ENCODE peak calls at places on chromosomes 6 and 20, in six cellular contexts. X is WERI-Rb-1, F is cardiac muscle cell, V is K562, J is AG09309, P is bronchial epithelial cell. E is an unnamed sample.

GRCh38 chr6:3739311-3739897 is 12.1 kb downstream of the PXDC1 start:
- DNase-seq in J (no peak), F (no peak), V (no peak), X (no peak), P (no peak), E (no peak)

GRCh38 chr6:114049367-114049966 is 78.5 kb upstream of the HDAC2 start:
- DNase-seq in J (no peak), P (peak), V (no peak), F (no peak), X (no peak), E (no peak)

GRCh38 chr20:51480507-51481270 is 61.8 kb downstream of the NFATC2 start:
- DNase-seq in X (no peak), V (no peak), J (no peak), F (no peak), P (no peak), E (no peak)

GRCh38 chr6:37033255-37033654 is 27.8 kb downstream of the FGD2 start:
- DNase-seq in F (no peak), P (peak), V (peak), J (no peak), X (no peak), E (no peak)

GRCh38 chr6:144782634-144783033 is 497.5 kb downstream of the UTRN start:
- DNase-seq in J (no peak), X (no peak), P (no peak), V (no peak), F (no peak), E (no peak)

GRCh38 chr20:63596423-63596822 is 22.4 kb upstream of the HELZ2 start:
- DNase-seq in X (no peak), V (no peak), J (no peak), F (no peak), P (no peak), E (no peak)

GRCh38 chr20:50504231-50504823 is 5.9 kb upstream of the PTPN1 start:
- DNase-seq in F (peak), J (no peak), V (peak), P (no peak), X (no peak), E (no peak)

GRCh38 chr20:38727602-38728236 is 3.4 kb downstream of the SLC32A1 start:
- DNase-seq in F (no peak), X (no peak), J (no peak), P (no peak), V (no peak), E (no peak)

GRCh38 chr20:61923371-61924166 is 142.1 kb downstream of the TAF4 start:
- DNase-seq in F (no peak), X (no peak), P (no peak), V (no peak), J (no peak), E (no peak)

GRCh38 chr6:98295776-98296175 is 538.6 kb upstream of the POU3F2 start:
- DNase-seq in P (no peak), X (no peak), F (no peak), J (no peak), V (no peak), E (no peak)

GRCh38 chr6:142802124-142802523 is 142.9 kb downstream of the HIVEP2 start:
- DNase-seq in J (peak), X (no peak), V (no peak), P (peak), F (peak), E (peak)

GRCh38 chr6:118645395-118645794 is 6.0 kb downstream of the CEP85L start:
- DNase-seq in X (no peak), P (no peak), V (no peak), J (no peak), F (no peak), E (peak)

GRCh38 chr6:133887478-133887877 is 1.4 kb upstream of the TCF21 start:
- DNase-seq in P (no peak), X (no peak), J (no peak), V (no peak), F (no peak), E (no peak)

GRCh38 chr20:49982072-49982345 is 771 bp upstream of the SNAI1 start:
- DNase-seq in X (no peak), F (no peak), P (no peak), V (no peak), J (no peak), E (no peak)

GRCh38 chr6:155075938-155076337 is 80.8 kb downstream of the TIAM2 start:
- DNase-seq in F (no peak), V (no peak), P (no peak), X (no peak), J (no peak), E (no peak)

GRCh38 chr6:119349341-119350201 is at the start of gene MAN1A1:
- DNase-seq in F (peak), P (peak), X (peak), J (peak), V (peak), E (peak)

GRCh38 chr6:55319961-55320690 is 7.1 kb upstream of the GFRAL start:
- DNase-seq in V (no peak), X (no peak), J (no peak), F (no peak), P (no peak), E (no peak)

GRCh38 chr20:34017610-34018009 is 23.9 kb downstream of the RALY start:
- DNase-seq in J (peak), F (peak), P (peak), V (no peak), X (no peak), E (no peak)

GRCh38 chr6:130996635-130997034 is 66.4 kb downstream of the EPB41L2 start:
- DNase-seq in F (no peak), J (no peak), P (no peak), V (no peak), X (no peak), E (no peak)

GRCh38 chr20:382291-383115 is 1.9 kb downstream of the TRIB3 start:
- DNase-seq in F (no peak), V (no peak), J (no peak), P (peak), X (no peak), E (no peak)

GRCh38 chr6:5525209-5525608 is 263.9 kb downstream of the FARS2 start:
- DNase-seq in X (no peak), P (peak), V (no peak), J (peak), F (peak), E (peak)

GRCh38 chr6:108690326-108691000 is 129.7 kb downstream of the FOXO3 start:
- DNase-seq in X (no peak), F (peak), J (no peak), P (peak), V (no peak), E (peak)

GRCh38 chr6:129641344-129641743 is 68.6 kb downstream of the ARHGAP18 start:
- DNase-seq in J (no peak), P (peak), X (no peak), F (peak), V (no peak), E (peak)

GRCh38 chr6:133314951-133315350 is 73.8 kb downstream of the EYA4 start:
- DNase-seq in F (no peak), V (no peak), X (no peak), P (no peak), J (no peak), E (no peak)

GRCh38 chr20:14553774-14554524 is 216.5 kb upstream of the FLRT3 start:
- DNase-seq in J (no peak), V (no peak), X (no peak), F (peak), P (no peak), E (no peak)

GRCh38 chr6:11189865-11190624 is 42.4 kb downstream of the NEDD9 start:
- DNase-seq in J (no peak), X (no peak), F (no peak), P (no peak), V (no peak), E (no peak)

GRCh38 chr6:170317718-170318117 is 11.2 kb downstream of the FAM120B start:
- DNase-seq in F (no peak), P (no peak), X (no peak), J (no peak), V (no peak), E (no peak)

GRCh38 chr6:137866914-137867684 is at the start of gene TNFAIP3:
- DNase-seq in V (peak), F (peak), P (peak), X (peak), J (peak), E (peak)

GRCh38 chr6:42259841-42260395 is 42.3 kb upstream of the MRPS10 start:
- DNase-seq in F (no peak), X (no peak), V (no peak), J (no peak), P (no peak), E (no peak)

GRCh38 chr6:170178561-170179477 is 112.1 kb downstream of the DLL1 start:
- DNase-seq in P (peak), J (peak), F (peak), X (no peak), V (no peak), E (peak)

GRCh38 chr6:142686719-142686996 is 258.3 kb downstream of the HIVEP2 start:
- DNase-seq in F (no peak), P (no peak), J (no peak), V (no peak), X (no peak), E (no peak)

GRCh38 chr6:134482585-134483346 is 164.9 kb upstream of the SGK1 start:
- DNase-seq in J (no peak), P (no peak), X (no peak), V (no peak), F (peak), E (no peak)

GRCh38 chr6:25935953-25936352 is 5.5 kb upstream of the SLC17A2 start:
- DNase-seq in J (no peak), P (no peak), F (no peak), X (no peak), V (no peak), E (no peak)

GRCh38 chr6:13217206-13217905 is 111.0 kb downstream of the TBC1D7 start:
- DNase-seq in J (no peak), F (peak), X (no peak), P (peak), V (no peak), E (no peak)

GRCh38 chr20:1034420-1034799 is 32.3 kb upstream of the RSPO4 start:
- DNase-seq in F (no peak), X (no peak), V (no peak), P (peak), J (no peak), E (no peak)

GRCh38 chr20:39660251-39660650 is 698.1 kb downstream of the DHX35 start:
- DNase-seq in V (no peak), X (no peak), P (peak), F (peak), J (no peak), E (peak)

GRCh38 chr6:122692175-122692598 is 82.0 kb downstream of the PKIB start:
- DNase-seq in F (no peak), J (peak), X (no peak), V (no peak), P (no peak), E (no peak)

GRCh38 chr6:158205220-158205944 is 37.2 kb downstream of the GTF2H5 start:
- DNase-seq in V (peak), P (no peak), F (no peak), X (peak), J (no peak), E (no peak)
- TF ChIP-seq CTCF in V (peak), P (peak), F (peak), X (peak), J (peak), E (peak)

DNA sequence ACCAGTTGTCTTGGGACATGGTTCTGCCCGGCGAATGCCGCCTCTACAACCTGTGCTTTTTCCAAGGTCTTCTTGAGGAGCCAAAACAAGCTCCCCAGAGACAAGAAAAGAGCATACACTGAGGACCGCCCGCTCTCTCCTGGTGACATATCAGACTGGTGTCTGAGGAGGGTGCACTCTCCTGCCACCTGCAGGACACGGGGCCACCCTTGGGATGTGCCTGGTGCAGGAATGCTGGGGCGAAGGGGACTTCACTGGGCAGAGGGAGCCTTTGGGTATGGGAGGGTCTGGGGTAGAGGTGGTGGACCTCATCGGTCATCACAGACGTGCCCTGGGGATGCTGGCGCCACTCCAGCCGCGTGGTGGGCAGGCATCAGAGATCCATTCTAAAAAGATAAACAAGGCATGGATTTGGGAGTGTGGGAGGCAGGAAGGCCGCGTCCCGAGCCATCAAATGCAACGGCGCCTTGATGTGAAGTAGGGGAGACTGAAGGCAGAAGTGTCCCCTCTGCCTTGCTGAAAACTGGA is 163.3 kb downstream of the CD83 start:
- DNase-seq in X (peak), V (peak), F (no peak), P (no peak), J (no peak), E (no peak)
- TF ChIP-seq CTCF in X (peak), V (peak), F (no peak), P (no peak), J (no peak), E (no peak)

DNA sequence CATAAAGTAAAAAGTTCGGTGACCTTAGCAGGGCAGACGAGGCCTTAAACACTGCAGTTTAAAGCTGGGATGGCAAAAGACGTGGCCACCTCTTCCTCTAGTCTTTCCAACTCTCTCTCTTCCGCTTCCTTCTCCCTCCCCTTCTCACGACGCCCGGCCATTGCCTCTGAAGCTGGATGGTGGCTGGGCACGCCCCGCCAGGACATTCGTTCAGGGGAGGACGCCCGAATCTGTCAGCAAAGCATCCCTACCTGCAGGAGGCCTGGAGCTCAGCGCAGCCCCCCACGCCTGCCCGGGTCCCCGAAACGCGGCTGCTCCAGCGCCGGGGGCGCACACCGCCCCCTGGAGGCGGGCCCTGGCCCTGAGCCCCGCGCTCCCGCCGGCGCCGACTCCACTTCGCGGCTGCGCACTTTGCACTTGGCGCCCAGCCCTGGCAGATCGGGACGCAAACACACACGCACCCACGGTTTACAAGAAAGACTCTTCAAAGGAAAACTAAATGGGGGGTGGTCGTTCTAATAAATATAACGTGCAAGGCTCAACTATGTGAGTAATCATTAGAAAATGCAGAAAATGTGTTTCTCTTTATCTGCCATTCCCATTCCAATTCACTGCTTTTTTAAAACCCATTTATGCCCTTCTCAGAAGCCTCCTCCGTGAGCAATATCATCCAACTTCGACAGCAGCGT is 54.7 kb upstream of the FOXC1 start:
- DNase-seq in V (no peak), X (peak), J (no peak), F (peak), P (no peak), E (peak)
- TF ChIP-seq CTCF in V (peak), X (peak), J (peak), F (peak), P (peak), E (peak)

DNA sequence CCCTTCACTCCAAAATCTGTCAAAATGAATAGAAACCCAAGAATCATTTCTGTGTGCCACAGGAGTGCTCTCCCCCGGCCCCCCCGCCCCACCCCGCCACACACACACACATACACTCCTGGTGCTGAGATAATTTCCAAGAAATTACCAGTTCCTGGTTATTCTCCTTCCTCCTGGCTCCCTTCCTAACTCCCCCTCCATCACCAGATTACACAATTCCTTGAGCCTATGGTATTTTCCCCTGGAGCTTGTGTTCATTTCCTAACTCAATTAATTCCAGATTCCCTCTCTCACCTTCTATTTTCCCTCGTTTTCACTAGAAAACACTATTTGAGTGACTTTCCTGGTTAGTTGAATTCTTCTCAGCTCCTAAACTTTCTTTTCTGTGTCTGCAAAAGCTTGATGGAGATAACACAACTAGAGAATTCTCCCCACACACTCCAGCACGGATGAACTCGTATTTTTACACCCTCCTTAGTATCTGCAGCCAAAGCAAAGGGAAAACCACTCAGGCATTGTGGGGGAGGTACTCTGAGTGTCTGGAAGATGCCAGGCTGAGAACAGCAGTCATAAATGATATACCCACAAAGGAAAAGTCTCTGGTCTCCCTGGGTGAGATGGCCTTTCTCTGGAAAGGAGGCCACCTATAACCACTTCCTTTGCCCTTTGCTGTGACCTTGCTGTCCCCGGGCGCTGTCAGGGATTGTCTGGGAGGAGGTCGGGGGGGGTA is 1.9 kb upstream of the SLC24A3 start:
- DNase-seq in P (peak), V (no peak), J (peak), F (peak), X (no peak), E (peak)
- TF ChIP-seq CTCF in P (no peak), V (no peak), J (no peak), F (no peak), X (no peak), E (no peak)

DNA sequence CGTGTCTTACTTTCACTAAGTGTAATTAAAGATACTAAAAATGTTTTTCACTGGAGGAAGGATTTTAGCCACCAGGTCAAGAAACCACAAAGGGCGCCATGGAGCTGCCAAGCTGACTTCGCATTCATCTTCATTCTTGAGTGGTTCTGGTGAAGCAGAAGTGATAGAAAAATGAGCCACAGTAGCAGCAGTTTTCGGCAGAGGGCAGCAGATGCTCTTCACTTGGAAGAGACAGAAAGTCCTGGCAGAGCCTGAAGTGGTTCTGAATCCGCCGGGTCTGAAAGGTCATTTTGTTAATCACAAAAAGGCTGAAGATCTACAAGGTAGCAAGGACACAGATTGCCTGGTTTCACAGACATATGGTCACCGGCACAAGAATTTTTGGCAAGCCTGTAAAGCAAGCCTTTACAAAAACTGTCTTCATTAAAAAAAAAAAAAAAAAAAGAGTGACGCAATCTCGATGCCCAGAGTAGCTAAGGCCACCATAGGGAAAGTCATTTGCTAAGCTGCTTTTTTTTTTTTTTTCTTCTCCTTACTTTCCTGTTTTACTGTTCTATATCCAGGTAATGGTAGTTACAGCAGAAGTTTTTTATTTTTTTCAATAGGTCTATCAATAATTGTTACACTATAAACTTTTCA is 345.1 kb upstream of the AGPAT4 start:
- DNase-seq in X (peak), J (peak), F (peak), V (peak), P (peak), E (peak)
- TF ChIP-seq CTCF in X (peak), J (peak), F (peak), V (peak), P (peak), E (peak)

E was measured in MCF 10A.